ENCODE peak calls at places on chromosomes 2 and 18, in nine cellular contexts. One of them, this sample, is unnamed.

GRCh38 chr2:39128919-39129391 is 8.1 kb upstream of the SOS1 start:
- DNase-seq in keratinocyte: no peak
- DNase-seq in astrocyte of the spinal cord: no peak
- DNase-seq in A549: no peak
- DNase-seq in WERI-Rb-1: no peak
- DNase-seq in upper lobe of right lung: no peak
- DNase-seq in left lung: no peak
- DNase-seq in epithelial cell of esophagus: peak; percentile 80
- DNase-seq in uterus: no peak
- DNase-seq in this sample: peak; percentile 63

GRCh38 chr2:219362524-219363164 is 25.1 kb downstream of the DNPEP start:
- DNase-seq in keratinocyte: no peak
- DNase-seq in astrocyte of the spinal cord: peak; percentile 94
- DNase-seq in A549: peak; percentile 60
- DNase-seq in WERI-Rb-1: no peak
- DNase-seq in upper lobe of right lung: no peak
- DNase-seq in left lung: peak; percentile 64
- DNase-seq in epithelial cell of esophagus: peak; percentile 72
- DNase-seq in uterus: peak; percentile 43
- DNase-seq in this sample: no peak

GRCh38 chr2:62410926-62411456 is 95.0 kb downstream of the TMEM17 start:
- DNase-seq in keratinocyte: no peak
- DNase-seq in astrocyte of the spinal cord: peak; percentile 3
- DNase-seq in A549: no peak
- DNase-seq in WERI-Rb-1: no peak
- DNase-seq in upper lobe of right lung: no peak
- DNase-seq in left lung: no peak
- DNase-seq in epithelial cell of esophagus: peak; percentile 54
- DNase-seq in uterus: peak; percentile 20
- DNase-seq in this sample: no peak

GRCh38 chr2:26086779-26087178 is 52.9 kb downstream of the RAB10 start:
- DNase-seq in keratinocyte: no peak
- DNase-seq in astrocyte of the spinal cord: no peak
- DNase-seq in A549: no peak
- DNase-seq in WERI-Rb-1: no peak
- DNase-seq in upper lobe of right lung: no peak
- DNase-seq in left lung: no peak
- DNase-seq in epithelial cell of esophagus: no peak
- DNase-seq in uterus: no peak
- DNase-seq in this sample: no peak

GRCh38 chr2:240933048-240933965 is 27.2 kb downstream of the CROCC2 start:
- DNase-seq in keratinocyte: no peak
- DNase-seq in astrocyte of the spinal cord: no peak
- DNase-seq in A549: no peak
- DNase-seq in WERI-Rb-1: peak; percentile 6
- DNase-seq in upper lobe of right lung: peak; percentile 54
- DNase-seq in left lung: peak; percentile 28
- DNase-seq in epithelial cell of esophagus: no peak
- DNase-seq in uterus: peak; percentile 10
- DNase-seq in this sample: no peak

GRCh38 chr18:79948719-79949411 is 2.6 kb downstream of the SLC66A2 start:
- DNase-seq in keratinocyte: no peak
- DNase-seq in astrocyte of the spinal cord: no peak
- DNase-seq in A549: no peak
- DNase-seq in WERI-Rb-1: peak; percentile 13
- DNase-seq in upper lobe of right lung: no peak
- DNase-seq in left lung: peak; percentile 30
- DNase-seq in epithelial cell of esophagus: no peak
- DNase-seq in uterus: no peak
- DNase-seq in this sample: peak; percentile 37

GRCh38 chr2:72198532-72199241 is 51.0 kb upstream of the CYP26B1 start:
- DNase-seq in keratinocyte: no peak
- DNase-seq in astrocyte of the spinal cord: peak; percentile 59
- DNase-seq in A549: peak; percentile 72
- DNase-seq in WERI-Rb-1: no peak
- DNase-seq in upper lobe of right lung: no peak
- DNase-seq in left lung: no peak
- DNase-seq in epithelial cell of esophagus: peak; percentile 80
- DNase-seq in uterus: no peak
- DNase-seq in this sample: no peak

GRCh38 chr2:64652231-64653173 is 1.2 kb downstream of the SERTAD2 start:
- DNase-seq in keratinocyte: no peak
- DNase-seq in astrocyte of the spinal cord: peak; percentile 41
- DNase-seq in A549: peak; percentile 54
- DNase-seq in WERI-Rb-1: peak; percentile 86
- DNase-seq in upper lobe of right lung: peak; percentile 77
- DNase-seq in left lung: peak; percentile 71
- DNase-seq in epithelial cell of esophagus: peak; percentile 71
- DNase-seq in uterus: peak; percentile 44
- DNase-seq in this sample: peak; percentile 69

GRCh38 chr18:63947051-63947790 is 1.9 kb upstream of the HMSD start:
- DNase-seq in keratinocyte: no peak
- DNase-seq in astrocyte of the spinal cord: no peak
- DNase-seq in A549: no peak
- DNase-seq in WERI-Rb-1: no peak
- DNase-seq in upper lobe of right lung: no peak
- DNase-seq in left lung: no peak
- DNase-seq in epithelial cell of esophagus: no peak
- DNase-seq in uterus: no peak
- DNase-seq in this sample: no peak

GRCh38 chr2:222445226-222445625 is 20.9 kb downstream of the SGPP2 start:
- DNase-seq in keratinocyte: no peak
- DNase-seq in astrocyte of the spinal cord: peak; percentile 17
- DNase-seq in A549: no peak
- DNase-seq in WERI-Rb-1: no peak
- DNase-seq in upper lobe of right lung: no peak
- DNase-seq in left lung: no peak
- DNase-seq in epithelial cell of esophagus: no peak
- DNase-seq in uterus: no peak
- DNase-seq in this sample: no peak

GRCh38 chr2:126776701-126777619 is 121.0 kb downstream of the GYPC start:
- DNase-seq in keratinocyte: no peak
- DNase-seq in astrocyte of the spinal cord: peak; percentile 71
- DNase-seq in A549: peak; percentile 69
- DNase-seq in WERI-Rb-1: peak; percentile 65
- DNase-seq in upper lobe of right lung: peak; percentile 90
- DNase-seq in left lung: peak; percentile 84
- DNase-seq in epithelial cell of esophagus: peak; percentile 59
- DNase-seq in uterus: peak; percentile 81
- DNase-seq in this sample: peak; percentile 75
- TF ChIP-seq CTCF in keratinocyte: peak; percentile 87
- TF ChIP-seq CTCF in astrocyte of the spinal cord: peak; percentile 95
- TF ChIP-seq CTCF in A549: peak; percentile 90
- TF ChIP-seq CTCF in WERI-Rb-1: peak; percentile 94
- TF ChIP-seq CTCF in upper lobe of right lung: peak; percentile 90
- TF ChIP-seq CTCF in left lung: peak; percentile 86
- TF ChIP-seq CTCF in epithelial cell of esophagus: peak; percentile 95
- TF ChIP-seq CTCF in uterus: peak; percentile 84
- TF ChIP-seq CTCF in this sample: peak; percentile 93

GRCh38 chr2:151614606-151615306 is 119.5 kb downstream of the NEB start:
- DNase-seq in keratinocyte: no peak
- DNase-seq in astrocyte of the spinal cord: no peak
- DNase-seq in A549: no peak
- DNase-seq in WERI-Rb-1: no peak
- DNase-seq in upper lobe of right lung: no peak
- DNase-seq in left lung: no peak
- DNase-seq in epithelial cell of esophagus: no peak
- DNase-seq in uterus: no peak
- DNase-seq in this sample: no peak
- TF ChIP-seq CTCF in keratinocyte: no peak
- TF ChIP-seq CTCF in astrocyte of the spinal cord: no peak
- TF ChIP-seq CTCF in A549: peak; percentile 8
- TF ChIP-seq CTCF in WERI-Rb-1: no peak
- TF ChIP-seq CTCF in upper lobe of right lung: no peak
- TF ChIP-seq CTCF in left lung: no peak
- TF ChIP-seq CTCF in epithelial cell of esophagus: peak; percentile 10
- TF ChIP-seq CTCF in uterus: no peak
- TF ChIP-seq CTCF in this sample: no peak

DNA sequence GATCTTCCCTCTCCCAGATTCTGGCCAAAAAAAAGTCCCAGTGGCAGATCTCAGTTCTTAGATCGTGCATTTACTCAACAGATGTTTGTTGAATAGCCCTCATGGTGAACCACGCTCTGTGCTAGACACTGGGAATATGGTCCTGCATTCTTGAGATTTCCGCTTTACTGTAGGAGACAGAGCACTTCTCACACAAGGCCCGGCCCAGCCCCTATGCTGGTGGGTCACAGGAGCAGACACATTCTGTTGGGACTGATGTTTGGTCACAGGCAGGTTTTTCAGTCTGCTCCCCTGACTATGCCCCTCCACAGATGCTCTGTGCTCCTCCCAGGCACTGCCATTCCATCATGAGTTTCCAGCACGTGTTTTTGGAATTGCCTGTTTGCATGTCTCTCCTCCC is 110.9 kb downstream of the RAPGEF4 start:
- DNase-seq in keratinocyte: no peak
- DNase-seq in astrocyte of the spinal cord: no peak
- DNase-seq in A549: no peak
- DNase-seq in WERI-Rb-1: no peak
- DNase-seq in upper lobe of right lung: no peak
- DNase-seq in left lung: no peak
- DNase-seq in epithelial cell of esophagus: no peak
- DNase-seq in uterus: no peak
- DNase-seq in this sample: no peak
- TF ChIP-seq CTCF in keratinocyte: no peak
- TF ChIP-seq CTCF in astrocyte of the spinal cord: no peak
- TF ChIP-seq CTCF in A549: no peak
- TF ChIP-seq CTCF in WERI-Rb-1: no peak
- TF ChIP-seq CTCF in upper lobe of right lung: no peak
- TF ChIP-seq CTCF in left lung: no peak
- TF ChIP-seq CTCF in epithelial cell of esophagus: no peak
- TF ChIP-seq CTCF in uterus: no peak
- TF ChIP-seq CTCF in this sample: no peak

GRCh38 chr18:6983366-6983765 is 134.2 kb downstream of the LAMA1 start:
- DNase-seq in keratinocyte: no peak
- DNase-seq in astrocyte of the spinal cord: no peak
- DNase-seq in A549: no peak
- DNase-seq in WERI-Rb-1: no peak
- DNase-seq in upper lobe of right lung: no peak
- DNase-seq in left lung: no peak
- DNase-seq in epithelial cell of esophagus: no peak
- DNase-seq in uterus: no peak
- DNase-seq in this sample: no peak
- TF ChIP-seq CTCF in keratinocyte: no peak
- TF ChIP-seq CTCF in astrocyte of the spinal cord: no peak
- TF ChIP-seq CTCF in A549: no peak
- TF ChIP-seq CTCF in WERI-Rb-1: no peak
- TF ChIP-seq CTCF in upper lobe of right lung: no peak
- TF ChIP-seq CTCF in left lung: no peak
- TF ChIP-seq CTCF in epithelial cell of esophagus: no peak
- TF ChIP-seq CTCF in uterus: no peak
- TF ChIP-seq CTCF in this sample: no peak

DNA sequence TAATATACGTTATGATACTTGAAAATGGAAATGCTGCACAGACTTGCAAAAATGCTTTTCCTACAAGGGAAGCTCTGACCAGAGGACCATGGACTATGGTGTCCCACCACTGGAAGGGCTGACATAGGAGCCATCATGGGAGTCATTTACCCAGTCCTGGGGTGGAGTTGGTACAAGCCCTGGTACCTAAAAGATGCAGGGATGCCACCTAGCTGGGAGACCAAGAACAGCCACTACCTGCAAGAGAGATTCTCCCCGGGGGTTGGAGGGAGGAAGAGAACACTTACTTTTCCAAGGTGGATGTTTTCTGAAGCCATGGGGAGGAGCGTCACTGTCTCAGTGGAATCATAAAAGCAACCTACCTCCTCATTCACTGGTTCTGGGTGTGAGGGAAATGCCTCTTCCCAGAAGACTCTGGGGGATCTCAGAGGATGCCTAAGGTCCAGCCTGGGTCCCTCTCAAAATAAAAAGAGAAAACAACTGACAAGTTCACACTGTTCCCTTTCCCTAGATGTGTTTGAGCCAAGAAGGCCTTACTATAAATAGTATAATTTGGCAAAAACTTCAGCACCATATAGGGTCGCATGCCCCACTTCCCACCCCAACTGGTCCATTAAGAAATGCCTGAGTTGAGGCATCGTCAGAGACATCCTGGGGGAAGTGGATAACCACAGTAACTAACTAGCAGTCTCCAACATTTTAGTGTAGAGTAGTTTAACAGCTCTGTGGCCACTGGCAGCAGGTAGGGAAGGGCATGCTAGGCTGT is 39.9 kb downstream of the REEP1 start:
- DNase-seq in keratinocyte: no peak
- DNase-seq in astrocyte of the spinal cord: no peak
- DNase-seq in A549: peak; percentile 41
- DNase-seq in WERI-Rb-1: peak; percentile 42
- DNase-seq in upper lobe of right lung: no peak
- DNase-seq in left lung: no peak
- DNase-seq in epithelial cell of esophagus: peak; percentile 25
- DNase-seq in uterus: no peak
- DNase-seq in this sample: no peak
- TF ChIP-seq CTCF in keratinocyte: peak; percentile 63
- TF ChIP-seq CTCF in astrocyte of the spinal cord: peak; percentile 16
- TF ChIP-seq CTCF in A549: peak; percentile 6
- TF ChIP-seq CTCF in WERI-Rb-1: peak; percentile 56
- TF ChIP-seq CTCF in upper lobe of right lung: no peak
- TF ChIP-seq CTCF in left lung: no peak
- TF ChIP-seq CTCF in epithelial cell of esophagus: no peak
- TF ChIP-seq CTCF in uterus: no peak
- TF ChIP-seq CTCF in this sample: no peak

DNA sequence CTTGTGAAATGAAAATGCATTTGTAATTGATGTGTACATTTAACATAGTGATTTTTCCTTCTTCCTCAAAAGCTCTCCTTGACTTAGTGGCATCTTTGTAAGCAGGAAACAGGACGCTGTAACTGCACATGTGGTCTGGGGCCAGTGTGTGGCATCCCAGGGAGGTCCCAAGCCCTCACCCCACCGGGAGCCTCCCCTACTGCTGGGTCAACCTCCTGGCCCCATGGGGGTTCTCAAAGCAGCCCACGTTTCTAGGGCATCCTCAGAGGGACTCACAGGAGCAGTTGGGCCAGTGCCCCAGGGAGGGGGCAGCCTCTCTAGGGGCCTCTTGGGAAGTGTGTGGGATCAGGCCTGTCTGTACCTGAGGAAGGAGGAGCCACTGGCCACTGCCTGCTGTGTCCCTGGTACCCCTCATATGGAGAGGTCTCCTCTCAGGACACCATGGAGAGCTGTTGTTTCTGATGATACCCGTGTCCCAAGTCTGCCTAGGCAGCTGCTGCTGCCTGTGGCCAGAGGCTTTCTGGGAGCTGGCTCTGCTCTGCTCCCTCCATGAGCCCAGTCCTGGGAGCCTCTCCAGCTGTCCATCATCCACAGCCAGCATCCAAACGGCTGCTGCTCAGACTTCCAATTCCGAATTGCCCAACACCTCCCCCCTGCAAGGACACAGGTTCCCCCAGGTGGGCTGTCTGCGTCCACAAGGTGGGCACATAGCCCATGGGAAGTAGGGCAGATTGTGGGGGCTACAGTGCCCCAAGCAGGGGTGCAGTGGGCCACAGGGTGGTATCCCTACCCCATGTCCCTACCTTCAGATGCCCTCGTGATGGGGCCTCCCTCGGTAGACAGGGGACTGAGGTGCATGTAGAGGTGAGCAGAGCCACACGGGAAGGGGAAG is 13.4 kb downstream of the ARHGEF4 start:
- DNase-seq in keratinocyte: no peak
- DNase-seq in astrocyte of the spinal cord: no peak
- DNase-seq in A549: no peak
- DNase-seq in WERI-Rb-1: no peak
- DNase-seq in upper lobe of right lung: no peak
- DNase-seq in left lung: no peak
- DNase-seq in epithelial cell of esophagus: no peak
- DNase-seq in uterus: no peak
- DNase-seq in this sample: no peak
- TF ChIP-seq CTCF in keratinocyte: no peak
- TF ChIP-seq CTCF in astrocyte of the spinal cord: no peak
- TF ChIP-seq CTCF in A549: no peak
- TF ChIP-seq CTCF in WERI-Rb-1: no peak
- TF ChIP-seq CTCF in upper lobe of right lung: no peak
- TF ChIP-seq CTCF in left lung: no peak
- TF ChIP-seq CTCF in epithelial cell of esophagus: no peak
- TF ChIP-seq CTCF in uterus: no peak
- TF ChIP-seq CTCF in this sample: no peak

GRCh38 chr2:187138240-187138639 is 289.3 kb upstream of the ZSWIM2 start:
- DNase-seq in keratinocyte: no peak
- DNase-seq in astrocyte of the spinal cord: peak; percentile 55
- DNase-seq in A549: peak; percentile 38
- DNase-seq in WERI-Rb-1: peak; percentile 33
- DNase-seq in upper lobe of right lung: no peak
- DNase-seq in left lung: no peak
- DNase-seq in epithelial cell of esophagus: peak; percentile 42
- DNase-seq in uterus: peak; percentile 15
- DNase-seq in this sample: no peak
- TF ChIP-seq CTCF in keratinocyte: peak; percentile 72
- TF ChIP-seq CTCF in astrocyte of the spinal cord: peak; percentile 87
- TF ChIP-seq CTCF in A549: peak; percentile 36
- TF ChIP-seq CTCF in WERI-Rb-1: peak; percentile 61
- TF ChIP-seq CTCF in upper lobe of right lung: peak; percentile 50
- TF ChIP-seq CTCF in left lung: peak; percentile 25
- TF ChIP-seq CTCF in epithelial cell of esophagus: peak; percentile 75
- TF ChIP-seq CTCF in uterus: no peak
- TF ChIP-seq CTCF in this sample: peak; percentile 58